ENCODE peak calls at places on chromosome 1, in nine cellular contexts. One of them, this sample, is unnamed.

GRCh38 chr1:20168547-20169491 is 17.1 kb upstream of the UBXN10 start:
- DNase-seq in M059J: no peak
- DNase-seq in NCI-H1694 treated with DMSO at 0.1 percent for 48 hours: no peak
- DNase-seq in heart left ventricle: no peak
- DNase-seq in progenitor cell of endocrine pancreas: no peak
- DNase-seq in AG09319: no peak
- DNase-seq in erythroblast: no peak
- DNase-seq in RCC 7860: no peak
- DNase-seq in midbrain: no peak
- DNase-seq in this sample: no peak

GRCh38 chr1:19974822-19975416 is 4.5 kb downstream of the PLA2G2A start:
- DNase-seq in heart left ventricle: peak
- DNase-seq in M059J: peak
- DNase-seq in NCI-H1694 treated with DMSO at 0.1 percent for 48 hours: peak
- DNase-seq in erythroblast: peak
- DNase-seq in RCC 7860: peak
- DNase-seq in AG09319: peak
- DNase-seq in progenitor cell of endocrine pancreas: no peak
- DNase-seq in midbrain: no peak
- DNase-seq in this sample: peak

GRCh38 chr1:25356441-25356840 is 18.3 kb downstream of the TMEM50A start:
- DNase-seq in M059J: no peak
- DNase-seq in RCC 7860: no peak
- DNase-seq in progenitor cell of endocrine pancreas: no peak
- DNase-seq in NCI-H1694 treated with DMSO at 0.1 percent for 48 hours: no peak
- DNase-seq in AG09319: no peak
- DNase-seq in heart left ventricle: no peak
- DNase-seq in midbrain: no peak
- DNase-seq in erythroblast: no peak
- DNase-seq in this sample: no peak

GRCh38 chr1:43995984-43996732 is 4.8 kb downstream of the CCDC24 start:
- DNase-seq in RCC 7860: no peak
- DNase-seq in midbrain: peak
- DNase-seq in progenitor cell of endocrine pancreas: no peak
- DNase-seq in M059J: no peak
- DNase-seq in NCI-H1694 treated with DMSO at 0.1 percent for 48 hours: no peak
- DNase-seq in erythroblast: no peak
- DNase-seq in heart left ventricle: no peak
- DNase-seq in AG09319: no peak
- DNase-seq in this sample: no peak

GRCh38 chr1:213014642-213015041 is 1.0 kb downstream of the ANGEL2 start:
- DNase-seq in erythroblast: peak
- DNase-seq in progenitor cell of endocrine pancreas: no peak
- DNase-seq in RCC 7860: no peak
- DNase-seq in NCI-H1694 treated with DMSO at 0.1 percent for 48 hours: no peak
- DNase-seq in M059J: peak
- DNase-seq in midbrain: no peak
- DNase-seq in AG09319: no peak
- DNase-seq in heart left ventricle: no peak
- DNase-seq in this sample: no peak

GRCh38 chr1:16351449-16351993 is 759 bp downstream of the FBXO42 start:
- DNase-seq in M059J: peak
- DNase-seq in midbrain: peak
- DNase-seq in heart left ventricle: no peak
- DNase-seq in NCI-H1694 treated with DMSO at 0.1 percent for 48 hours: no peak
- DNase-seq in erythroblast: peak
- DNase-seq in progenitor cell of endocrine pancreas: no peak
- DNase-seq in RCC 7860: no peak
- DNase-seq in AG09319: no peak
- DNase-seq in this sample: no peak

GRCh38 chr1:171753685-171754380 is 12.0 kb upstream of the VAMP4 start:
- DNase-seq in M059J: no peak
- DNase-seq in AG09319: no peak
- DNase-seq in heart left ventricle: no peak
- DNase-seq in NCI-H1694 treated with DMSO at 0.1 percent for 48 hours: no peak
- DNase-seq in RCC 7860: no peak
- DNase-seq in progenitor cell of endocrine pancreas: no peak
- DNase-seq in midbrain: no peak
- DNase-seq in erythroblast: peak
- DNase-seq in this sample: no peak

GRCh38 chr1:230049731-230050130 is 17.3 kb upstream of the GALNT2 start:
- DNase-seq in progenitor cell of endocrine pancreas: no peak
- DNase-seq in heart left ventricle: no peak
- DNase-seq in erythroblast: no peak
- DNase-seq in NCI-H1694 treated with DMSO at 0.1 percent for 48 hours: no peak
- DNase-seq in RCC 7860: no peak
- DNase-seq in AG09319: no peak
- DNase-seq in midbrain: no peak
- DNase-seq in M059J: no peak
- DNase-seq in this sample: no peak

GRCh38 chr1:6460349-6461236 is 5.4 kb downstream of the TNFRSF25 start:
- DNase-seq in M059J: no peak
- DNase-seq in progenitor cell of endocrine pancreas: no peak
- DNase-seq in erythroblast: no peak
- DNase-seq in heart left ventricle: no peak
- DNase-seq in RCC 7860: no peak
- DNase-seq in NCI-H1694 treated with DMSO at 0.1 percent for 48 hours: no peak
- DNase-seq in AG09319: no peak
- DNase-seq in midbrain: no peak
- DNase-seq in this sample: peak